ENCODE peak calls at places on chromosomes 5 and 9, in ten cellular contexts. T, C, M, Y, N, D, Z, G, J and Q are unnamed samples.
A peak's percentile ranks its signal among the peaks of the same experiment; 100 is the strongest.

GRCh38 chr5:126597156-126597555 is 2.1 kb upstream of the ALDH7A1 start:
- DNase-seq in T (peak; percentile 12), C (no peak), M (no peak), Y (no peak), N (no peak), D (no peak), Z (no peak), G (no peak), J (no peak), Q (no peak)

GRCh38 chr5:150256416-150257064 is 33.0 kb downstream of the CAMK2A start:
- DNase-seq in T (peak; percentile 32), C (no peak), M (no peak), Y (no peak), N (no peak), D (no peak), Z (no peak), G (no peak), J (no peak), Q (no peak)

GRCh38 chr5:110338336-110339083 is 388.0 kb downstream of the TMEM232 start:
- DNase-seq in T (no peak), C (no peak), M (no peak), Y (no peak), N (no peak), D (no peak), Z (no peak), G (peak; percentile 18), J (no peak), Q (peak; percentile 77)

GRCh38 chr5:141826674-141827073 is 51.5 kb downstream of the PCDH1 start:
- DNase-seq in T (no peak), C (no peak), M (no peak), Y (no peak), N (no peak), D (no peak), Z (no peak), G (no peak), J (no peak), Q (no peak)

GRCh38 chr5:94154672-94155071 is 413.3 kb upstream of the POU5F2 start:
- DNase-seq in T (no peak), C (no peak), M (no peak), Y (no peak), N (no peak), D (no peak), Z (no peak), G (no peak), J (no peak), Q (no peak)

GRCh38 chr5:127447822-127448221 is 69.6 kb upstream of the PRRC1 start:
- DNase-seq in T (no peak), C (no peak), M (no peak), Y (no peak), N (no peak), D (no peak), Z (no peak), G (no peak), J (no peak), Q (no peak)

GRCh38 chr5:106376522-106376921 is 1294.2 kb downstream of the EFNA5 start:
- DNase-seq in T (no peak), C (no peak), M (no peak), Y (no peak), N (no peak), D (no peak), Z (no peak), G (no peak), J (no peak), Q (no peak)

GRCh38 chr9:100639851-100640250 is 62.0 kb downstream of the CAVIN4 start:
- DNase-seq in T (no peak), C (no peak), M (no peak), Y (no peak), N (no peak), D (no peak), Z (no peak), G (no peak), J (no peak), Q (no peak)

DNA sequence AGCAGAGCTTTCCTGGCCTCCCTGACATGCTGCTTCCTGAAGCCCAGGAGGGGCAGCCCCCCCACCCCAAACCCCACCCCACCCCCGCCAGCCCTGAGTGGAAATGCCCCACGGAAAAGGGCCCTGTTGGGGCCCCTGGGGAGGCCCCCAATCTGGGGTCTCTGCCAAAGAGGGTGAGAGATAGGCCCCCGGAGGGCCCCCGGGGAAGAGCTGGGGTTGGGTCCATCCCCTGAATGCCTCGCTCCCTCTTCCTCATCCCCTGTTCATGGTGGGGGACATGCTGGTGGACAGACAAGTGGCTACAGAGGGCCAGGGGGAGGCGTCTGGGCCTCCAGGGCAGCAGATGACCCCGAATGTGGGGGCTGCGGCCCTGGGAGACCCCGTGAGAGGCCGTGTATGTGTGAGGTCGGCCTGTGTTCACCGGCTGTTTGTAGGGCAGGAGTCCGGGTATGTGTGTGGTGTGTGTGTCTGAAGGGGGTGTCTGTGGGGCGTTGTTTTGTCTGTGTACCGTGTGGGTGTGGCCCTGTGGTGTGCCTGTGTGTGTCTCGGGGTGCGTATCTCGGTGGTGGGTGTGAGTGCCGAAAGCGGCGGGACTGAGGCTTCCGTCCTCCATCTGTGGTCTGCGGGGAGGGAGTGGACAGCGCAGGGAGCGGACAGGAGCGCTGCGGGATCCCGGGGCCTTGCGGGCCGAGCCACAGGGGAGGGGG is 11.3 kb downstream of the C9orf50 start:
- DNase-seq in T (peak; percentile 86), C (peak; percentile 68), M (no peak), Y (peak; percentile 40), N (no peak), D (no peak), Z (no peak), G (peak; percentile 62), J (no peak), Q (no peak)
- TF ChIP-seq POLR2A in T (peak; percentile 42), C (no peak), M (no peak), Y (peak; percentile 7), N (no peak), D (no peak), Z (no peak), G (no peak), J (no peak), Q (no peak)

DNA sequence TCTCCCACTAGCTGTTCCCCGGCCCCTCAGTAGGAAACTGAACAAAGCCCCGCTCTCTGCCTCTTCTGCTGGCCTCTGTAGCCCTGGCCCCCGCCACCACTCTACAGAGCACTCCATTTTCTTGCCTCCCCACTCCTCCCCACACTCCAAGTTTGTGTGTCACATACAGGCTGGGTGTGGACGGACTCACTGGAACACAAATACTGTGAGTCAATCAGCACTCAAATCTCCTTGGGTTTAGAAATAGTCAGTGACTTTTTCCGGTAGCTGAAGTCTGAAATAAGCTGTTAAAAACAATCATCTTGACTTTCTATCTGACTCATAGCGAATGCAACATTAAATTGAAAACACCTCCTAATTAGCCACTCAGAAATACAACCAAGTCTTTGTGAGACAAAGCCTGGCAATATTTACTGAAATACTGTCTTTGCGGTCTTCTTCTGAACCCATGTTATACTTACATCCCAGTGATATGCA is 122.5 kb downstream of the LHFPL2 start:
- DNase-seq in T (no peak), C (no peak), M (no peak), Y (no peak), N (no peak), D (no peak), Z (no peak), G (no peak), J (no peak), Q (no peak)
- H3K4me1 ChIP-seq in T (peaks cover 53% of the 10 kb centered on the region), C (peaks cover 22% of the 10 kb centered on the region), M (peaks cover 42% of the 10 kb centered on the region), Y (no peaks in the 10 kb centered on the region), N (peaks cover 51% of the 10 kb centered on the region), D (peaks cover 19% of the 10 kb centered on the region), Z (no peaks in the 10 kb centered on the region), G (no peaks in the 10 kb centered on the region), J (no peaks in the 10 kb centered on the region), Q (peaks cover 83% of the 10 kb centered on the region)

DNA sequence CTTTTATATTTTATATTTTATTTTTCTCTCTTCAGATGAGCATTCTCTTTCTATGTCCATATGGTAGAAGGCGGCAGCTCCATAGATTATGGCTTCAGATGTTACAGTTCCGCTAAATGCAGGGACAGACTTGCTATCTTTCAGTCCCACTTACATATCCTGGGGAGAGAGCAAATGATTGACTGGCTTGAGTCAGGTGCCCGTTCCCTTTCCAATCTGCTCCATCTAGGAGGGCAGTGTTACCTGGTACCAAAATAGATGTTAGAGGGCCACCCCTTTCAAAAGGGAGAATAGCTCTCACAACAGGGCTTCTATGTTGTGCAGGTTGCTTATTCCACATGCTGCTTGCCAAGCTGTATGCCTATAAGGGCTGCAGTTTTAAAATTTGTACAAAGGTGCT is 45.3 kb downstream of the ERBIN start:
- DNase-seq in T (no peak), C (no peak), M (no peak), Y (no peak), N (no peak), D (no peak), Z (no peak), G (no peak), J (no peak), Q (no peak)
- H3K4me3 ChIP-seq in T (no peak overlapping the region), C (no peak overlapping the region), M (no peak overlapping the region), Y (no peak overlapping the region), N (no peak overlapping the region), D (no peak overlapping the region), Z (no peak overlapping the region), G (no peak overlapping the region), J (no peak overlapping the region), Q (no peak overlapping the region)

GRCh38 chr9:129174724-129175514 is 3.1 kb downstream of the IER5L start:
- DNase-seq in T (peak; percentile 85), C (peak; percentile 91), M (peak; percentile 66), Y (peak; percentile 70), N (peak; percentile 96), D (peak; percentile 88), Z (peak; percentile 82), G (peak; percentile 94), J (peak; percentile 86), Q (peak; percentile 96)

GRCh38 chr9:129177443-129177790 is 644 bp downstream of the IER5L start:
- DNase-seq in T (no peak), C (no peak), M (no peak), Y (no peak), N (no peak), D (peak; percentile 31), Z (no peak), G (no peak), J (no peak), Q (no peak)

GRCh38 chr9:129176786-129177442 is 1.1 kb downstream of the IER5L start:
- DNase-seq in T (no peak), C (peak; percentile 66), M (no peak), Y (peak; percentile 36), N (peak; percentile 77), D (peak; percentile 51), Z (no peak), G (peak; percentile 52), J (peak; percentile 76), Q (no peak)

GRCh38 chr9:129175515-129175824 is 2.6 kb downstream of the IER5L start:
- DNase-seq in T (no peak), C (no peak), M (no peak), Y (no peak), N (no peak), D (no peak), Z (no peak), G (no peak), J (no peak), Q (no peak)

DNA sequence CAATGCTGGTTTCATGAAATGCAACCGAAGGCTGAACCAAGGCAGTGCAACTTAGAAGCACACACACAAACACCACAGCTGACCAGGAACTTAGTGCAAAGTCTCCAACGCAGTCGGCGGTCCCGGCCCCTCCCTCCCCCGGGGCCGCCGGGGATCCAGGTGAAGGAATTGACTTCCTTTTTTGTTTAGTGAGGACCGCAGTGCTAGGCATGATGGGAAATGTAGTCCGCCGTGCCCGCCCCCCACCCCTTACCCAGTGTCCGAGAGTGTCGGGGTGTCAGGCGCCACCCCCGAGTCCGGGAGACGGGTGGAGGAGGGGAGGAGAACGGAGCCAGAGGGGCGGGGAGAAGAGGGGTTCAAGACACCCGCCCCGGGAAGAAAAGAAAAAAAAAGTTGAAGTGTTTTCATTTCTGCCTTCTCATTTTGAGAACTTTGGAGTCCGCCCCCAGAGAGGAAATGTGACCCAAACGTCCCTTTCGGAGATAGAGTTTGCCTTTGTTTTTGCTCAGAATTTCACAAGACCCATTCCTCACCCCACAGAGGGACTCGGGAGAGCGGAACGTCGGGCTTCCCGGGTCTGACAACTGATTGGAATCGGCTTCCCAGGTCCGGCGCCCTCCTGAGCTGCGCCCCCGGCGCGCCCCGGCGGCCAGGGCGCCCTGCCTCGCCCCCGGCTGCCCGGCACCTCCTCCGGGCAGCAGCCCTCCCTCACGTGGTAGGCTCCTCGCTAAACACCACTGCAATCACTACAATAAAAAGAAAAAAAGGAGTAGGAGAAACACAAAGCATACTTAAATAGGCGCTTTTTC is 2.0 kb downstream of the IER5L start:
- DNase-seq in T (peak; percentile 89), C (peak; percentile 92), M (peak; percentile 78), Y (peak; percentile 90), N (peak; percentile 96), D (peak; percentile 92), Z (peak; percentile 94), G (peak; percentile 91), J (peak; percentile 91), Q (peak; percentile 97)
- TF ChIP-seq POLR2A in T (peak; percentile 67), C (peak; percentile 63), M (peak; percentile 69), Y (peak; percentile 68), N (peak; percentile 75), D (peak; percentile 85), Z (peak; percentile 35), G (peak; percentile 70), J (peak; percentile 79), Q (peak; percentile 68)